ENCODE peak calls at places on chromosome 5, in five cellular contexts. Z, Y, H, S and J are unnamed samples.

GRCh38 chr5:60634054-60634453 is 65.9 kb downstream of the DEPDC1B start:
- DNase-seq in S (no peak), H (no peak), Z (no peak), Y (peak; percentile 4), J (no peak)

GRCh38 chr5:88883566-88884434 is 816 bp upstream of the MEF2C start:
- DNase-seq in Z (peak; percentile 50), H (peak; percentile 67), Y (peak; percentile 90), S (peak; percentile 68), J (peak; percentile 69)

GRCh38 chr5:52989025-52989780 is at the start of gene ITGA2:
- DNase-seq in Y (peak; percentile 76), H (peak; percentile 75), Z (peak; percentile 36), S (peak; percentile 78), J (peak; percentile 77)

GRCh38 chr5:94967525-94967924 is 317.4 kb downstream of the MCTP1 start:
- DNase-seq in Z (no peak), S (no peak), H (no peak), Y (no peak), J (no peak)

GRCh38 chr5:139481122-139481533 is 1.4 kb downstream of the STING1 start:
- DNase-seq in Y (peak; percentile 38), Z (no peak), H (no peak), S (no peak), J (peak; percentile 11)

GRCh38 chr5:158700231-158700996 is 399.3 kb downstream of the EBF1 start:
- DNase-seq in H (no peak), Y (peak; percentile 84), S (no peak), Z (no peak), J (no peak)

GRCh38 chr5:135243194-135244191 is 155.5 kb downstream of the MACROH2A1 start:
- DNase-seq in Z (no peak), H (no peak), S (peak; percentile 72), Y (no peak), J (peak; percentile 85)

GRCh38 chr5:137888875-137889759 is at the start of gene PKD2L2:
- DNase-seq in H (peak; percentile 86), S (peak; percentile 77), Z (no peak), Y (peak; percentile 94), J (peak; percentile 90)

GRCh38 chr5:149177911-149178565 is 36.7 kb downstream of the ABLIM3 start:
- DNase-seq in S (no peak), Y (no peak), Z (no peak), H (no peak), J (no peak)

GRCh38 chr5:9046756-9047481 is 499.0 kb downstream of the SEMA5A start:
- DNase-seq in S (peak; percentile 25), Y (peak; percentile 93), H (peak; percentile 61), Z (no peak), J (no peak)

GRCh38 chr5:116766470-116766947 is 191.9 kb upstream of the SEMA6A start:
- DNase-seq in Y (peak; percentile 26), H (peak; percentile 32), S (peak; percentile 73), Z (peak; percentile 69), J (no peak)

GRCh38 chr5:82419559-82420332 is 141.6 kb upstream of the RPS23 start:
- DNase-seq in Y (no peak), Z (no peak), H (no peak), S (no peak), J (peak; percentile 32)

GRCh38 chr5:15483348-15484090 is 16.5 kb upstream of the FBXL7 start:
- DNase-seq in S (peak; percentile 11), Y (no peak), Z (no peak), H (no peak), J (peak; percentile 53)

GRCh38 chr5:80198399-80198798 is 57.4 kb downstream of the SERINC5 start:
- DNase-seq in H (no peak), Y (no peak), Z (no peak), S (no peak), J (no peak)
- TF ChIP-seq EZH2phosphoT487 in H (no peak), Y (no peak), Z (no peak), S (no peak), J (no peak)

DNA sequence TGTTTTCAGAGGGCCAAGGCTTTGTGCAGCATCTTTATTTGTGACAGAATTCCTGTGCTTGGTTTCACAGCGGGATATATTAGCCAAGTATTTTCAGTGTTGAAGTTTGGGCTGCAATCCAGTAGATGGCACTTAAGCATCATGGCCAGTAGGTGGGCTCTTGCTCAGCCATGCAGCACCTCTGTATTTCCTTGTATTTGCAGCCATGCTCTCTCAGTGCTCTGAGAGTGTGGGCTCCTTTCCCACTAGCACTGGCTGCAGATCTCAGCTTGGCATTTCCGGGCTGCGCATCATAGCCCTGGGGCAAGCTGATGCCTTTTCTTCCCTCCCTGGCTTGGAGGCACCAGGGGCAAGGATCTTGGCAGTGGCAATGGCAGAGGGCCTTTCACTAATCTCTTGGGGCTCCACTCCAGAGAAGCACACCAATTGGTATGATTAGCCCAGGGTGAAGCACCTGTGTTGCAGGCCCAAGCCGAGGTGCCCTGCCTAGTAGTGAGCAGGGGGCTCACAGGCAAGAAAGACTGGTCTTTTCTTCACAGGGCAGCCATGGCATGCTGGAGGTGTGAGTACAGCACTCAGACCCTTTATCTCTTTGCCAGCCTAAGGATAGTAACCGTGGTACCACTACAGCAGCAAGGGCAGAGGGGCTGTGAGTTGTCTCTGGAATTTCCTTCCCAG is 48.3 kb downstream of the SLCO6A1 start:
- DNase-seq in H (peak; percentile 72), S (no peak), Z (peak; percentile 40), Y (peak; percentile 23), J (no peak)
- TF ChIP-seq EZH2phosphoT487 in H (no peak), S (no peak), Z (no peak), Y (no peak), J (no peak)

GRCh38 chr5:79536193-79536906 is 22.4 kb upstream of the HOMER1 start:
- DNase-seq in H (no peak), Y (no peak), Z (no peak), S (no peak), J (no peak)

GRCh38 chr5:79540939-79541338 is 27.0 kb upstream of the HOMER1 start:
- DNase-seq in S (no peak), H (no peak), Z (no peak), Y (no peak), J (no peak)

GRCh38 chr5:79535477-79536192 is 21.7 kb upstream of the HOMER1 start:
- DNase-seq in H (peak; percentile 32), S (no peak), Z (no peak), Y (peak; percentile 7), J (no peak)
- TF ChIP-seq EZH2phosphoT487 in H (no peak), S (no peak), Z (no peak), Y (no peak), J (no peak)

GRCh38 chr5:151085517-151086031 is 4.7 kb upstream of the TNIP1 start:
- DNase-seq in H (peak; percentile 18), Y (no peak), S (peak; percentile 75), Z (no peak), J (no peak)

GRCh38 chr5:151084363-151084762 is 3.5 kb upstream of the TNIP1 start:
- DNase-seq in Z (no peak), H (peak; percentile 14), S (no peak), Y (no peak), J (no peak)

GRCh38 chr5:151086192-151086869 is 5.5 kb upstream of the TNIP1 start:
- DNase-seq in Y (no peak), Z (no peak), S (no peak), H (no peak), J (no peak)

GRCh38 chr5:151087475-151087874 is 6.6 kb upstream of the TNIP1 start:
- DNase-seq in Y (no peak), S (no peak), Z (no peak), H (no peak), J (no peak)

DNA sequence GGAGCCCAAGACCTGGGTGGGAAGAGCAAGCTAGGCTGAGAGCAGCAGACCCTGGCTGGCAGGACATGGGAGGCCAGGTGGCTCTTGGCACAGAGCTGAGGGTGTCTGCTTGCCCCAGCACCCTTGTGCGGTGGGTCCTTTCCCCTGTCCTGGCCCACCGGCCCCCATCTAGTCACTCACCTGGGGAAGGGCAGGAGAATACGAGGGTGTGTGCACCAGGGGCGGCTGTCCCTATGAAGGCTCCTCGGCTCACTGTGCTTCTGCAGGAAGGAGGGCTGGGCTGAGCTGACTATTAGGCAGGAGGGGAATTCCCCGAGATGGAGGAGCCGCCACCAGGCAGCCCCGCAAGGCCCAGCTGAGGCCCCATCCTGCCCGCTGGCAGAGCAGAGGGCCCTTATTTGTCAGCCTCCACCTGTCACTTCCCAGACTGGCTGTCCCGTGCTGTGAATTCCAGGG is 6.1 kb upstream of the TNIP1 start:
- DNase-seq in H (no peak), Y (no peak), S (peak; percentile 49), Z (no peak), J (no peak)
- TF ChIP-seq EZH2phosphoT487 in H (no peak), Y (no peak), S (no peak), Z (no peak), J (no peak)

DNA sequence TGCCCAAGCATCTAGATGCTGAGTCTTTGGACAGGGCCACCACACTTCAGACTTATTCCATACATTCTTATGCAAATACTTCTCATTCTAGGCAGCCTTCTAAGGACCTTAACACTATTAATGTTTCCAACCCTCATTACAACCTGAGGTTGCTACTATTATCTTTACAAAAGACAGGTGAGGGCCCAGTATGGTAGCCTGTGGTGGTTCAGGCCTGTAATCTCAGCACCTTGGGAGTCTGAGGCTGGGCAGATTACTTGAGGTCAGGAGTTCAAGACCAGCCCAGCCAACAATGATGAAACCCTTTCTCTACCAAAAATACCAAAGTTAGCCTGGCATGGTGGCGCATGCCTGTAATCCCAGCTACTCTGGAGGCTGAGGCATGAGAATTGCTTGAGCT is 16.2 kb downstream of the ZFP62 start:
- DNase-seq in H (no peak), Y (no peak), Z (no peak), S (no peak), J (no peak)
- TF ChIP-seq EZH2phosphoT487 in H (no peak), Y (no peak), Z (no peak), S (no peak), J (no peak)

GRCh38 chr5:128274441-128274840 is 190.9 kb downstream of the SLC12A2 start:
- DNase-seq in Z (no peak), Y (no peak), H (no peak), S (no peak), J (no peak)

GRCh38 chr5:128271859-128272446 is 188.4 kb downstream of the SLC12A2 start:
- DNase-seq in Z (peak; percentile 43), H (peak; percentile 72), S (peak; percentile 46), Y (peak; percentile 80), J (no peak)

GRCh38 chr5:128273736-128274135 is 190.2 kb downstream of the SLC12A2 start:
- DNase-seq in Y (no peak), H (no peak), S (no peak), Z (no peak), J (no peak)

GRCh38 chr5:128279345-128279744 is 195.8 kb downstream of the SLC12A2 start:
- DNase-seq in Y (peak; percentile 6), Z (no peak), S (no peak), H (no peak), J (no peak)

DNA sequence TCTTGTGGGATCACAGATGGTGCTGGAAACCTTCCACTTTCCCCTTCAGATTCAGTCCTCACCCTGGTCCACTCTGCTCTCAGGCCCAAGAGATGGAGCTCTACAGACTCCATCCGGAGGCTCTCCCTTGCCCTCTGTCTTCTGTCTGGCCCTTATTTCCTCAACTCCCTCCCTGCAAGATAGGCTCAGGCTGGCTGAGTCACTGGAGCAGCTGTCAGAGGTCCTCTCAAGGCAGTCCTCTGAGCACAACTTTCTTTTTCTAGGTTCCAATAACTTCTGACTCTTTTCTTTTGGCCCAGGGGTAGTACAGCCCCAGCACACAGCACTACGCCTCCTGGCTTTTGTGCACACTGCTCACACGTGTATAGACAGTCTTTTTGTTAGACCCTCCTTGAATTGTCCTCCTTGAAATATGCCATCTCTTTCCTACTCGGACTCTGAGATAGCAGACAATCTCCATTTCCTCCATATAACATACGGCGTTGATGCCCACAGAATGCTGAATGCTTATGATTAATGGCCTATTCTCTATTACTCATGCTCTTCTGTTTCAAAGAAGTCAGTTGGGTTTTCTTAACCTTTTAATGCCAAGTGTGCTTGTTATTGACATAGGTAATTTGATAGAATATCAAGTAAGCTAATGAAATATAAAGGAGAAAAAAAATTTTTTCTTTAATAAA is 193.1 kb downstream of the SLC12A2 start:
- DNase-seq in Y (peak; percentile 29), H (peak; percentile 35), Z (no peak), S (peak; percentile 18), J (no peak)
- TF ChIP-seq EZH2phosphoT487 in Y (no peak), H (no peak), Z (no peak), S (no peak), J (no peak)